ENCODE peak calls at places on chromosomes 11 and 22, in five cellular contexts. One of them, this sample, is unnamed. For H3K36me3, the result is how much of the 10 kb centered on the place peaks cover.

GRCh38 chr22:36544107-36544620 is 15.2 kb upstream of the EIF3D start:
- DNase-seq in psoas muscle: no peak
- DNase-seq in IMR-90: peak
- DNase-seq in PC-9: no peak
- DNase-seq in neural progenitor cell: no peak
- DNase-seq in this sample: no peak

GRCh38 chr11:43687120-43687791 is 6.7 kb downstream of the HSD17B12 start:
- DNase-seq in psoas muscle: peak
- DNase-seq in IMR-90: peak
- DNase-seq in PC-9: no peak
- DNase-seq in neural progenitor cell: no peak
- DNase-seq in this sample: peak

GRCh38 chr11:59782080-59782479 is 26.9 kb downstream of the STX3 start:
- DNase-seq in psoas muscle: no peak
- DNase-seq in IMR-90: no peak
- DNase-seq in PC-9: no peak
- DNase-seq in neural progenitor cell: no peak
- DNase-seq in this sample: no peak

GRCh38 chr11:112617089-112617407 is 344.2 kb upstream of the NCAM1 start:
- DNase-seq in psoas muscle: no peak
- DNase-seq in IMR-90: no peak
- DNase-seq in PC-9: no peak
- DNase-seq in neural progenitor cell: no peak
- DNase-seq in this sample: no peak

GRCh38 chr22:36386351-36386899 is 1.3 kb downstream of the MYH9 start:
- DNase-seq in psoas muscle: peak
- DNase-seq in IMR-90: no peak
- DNase-seq in PC-9: peak
- DNase-seq in neural progenitor cell: peak
- DNase-seq in this sample: peak

GRCh38 chr11:15835705-15836411 is 520.5 kb downstream of the SOX6 start:
- DNase-seq in psoas muscle: peak
- DNase-seq in IMR-90: no peak
- DNase-seq in PC-9: no peak
- DNase-seq in neural progenitor cell: no peak
- DNase-seq in this sample: no peak

GRCh38 chr11:69008774-69009440 is 4.1 kb downstream of the MRGPRF start:
- DNase-seq in psoas muscle: peak
- DNase-seq in IMR-90: peak
- DNase-seq in PC-9: peak
- DNase-seq in neural progenitor cell: no peak
- DNase-seq in this sample: peak

GRCh38 chr11:14768789-14769188 is 123.2 kb downstream of the CYP2R1 start:
- DNase-seq in psoas muscle: no peak
- DNase-seq in IMR-90: no peak
- DNase-seq in PC-9: no peak
- DNase-seq in neural progenitor cell: no peak
- DNase-seq in this sample: no peak

GRCh38 chr11:45225277-45225676 is 60.9 kb downstream of the SYT13 start:
- DNase-seq in psoas muscle: no peak
- DNase-seq in IMR-90: no peak
- DNase-seq in PC-9: no peak
- DNase-seq in neural progenitor cell: no peak
- DNase-seq in this sample: no peak

GRCh38 chr11:70424765-70425164 is 26.4 kb downstream of the CTTN start:
- DNase-seq in psoas muscle: no peak
- DNase-seq in IMR-90: no peak
- DNase-seq in PC-9: no peak
- DNase-seq in neural progenitor cell: no peak
- DNase-seq in this sample: no peak

GRCh38 chr11:35099278-35100018 is 39.5 kb upstream of the CD44 start:
- DNase-seq in psoas muscle: no peak
- DNase-seq in IMR-90: peak
- DNase-seq in PC-9: no peak
- DNase-seq in neural progenitor cell: no peak
- DNase-seq in this sample: no peak

GRCh38 chr11:80388133-80388532 is 947.3 kb upstream of the TENM4 start:
- DNase-seq in psoas muscle: no peak
- DNase-seq in IMR-90: no peak
- DNase-seq in PC-9: no peak
- DNase-seq in neural progenitor cell: peak
- DNase-seq in this sample: no peak

GRCh38 chr22:29307658-29308147 is 1.3 kb downstream of the GAS2L1 start:
- DNase-seq in psoas muscle: no peak
- DNase-seq in IMR-90: no peak
- DNase-seq in PC-9: no peak
- DNase-seq in neural progenitor cell: peak
- DNase-seq in this sample: no peak

GRCh38 chr11:79273781-79274180 is 167.0 kb downstream of the TENM4 start:
- DNase-seq in psoas muscle: no peak
- DNase-seq in IMR-90: no peak
- DNase-seq in PC-9: no peak
- DNase-seq in neural progenitor cell: peak
- DNase-seq in this sample: no peak

GRCh38 chr11:68893282-68893681 is 10.3 kb downstream of the MRPL21 start:
- DNase-seq in psoas muscle: no peak
- DNase-seq in IMR-90: no peak
- DNase-seq in PC-9: no peak
- DNase-seq in neural progenitor cell: no peak
- DNase-seq in this sample: no peak

GRCh38 chr11:131724436-131724995 is 354.1 kb downstream of the NTM start:
- DNase-seq in psoas muscle: no peak
- DNase-seq in IMR-90: no peak
- DNase-seq in PC-9: no peak
- DNase-seq in neural progenitor cell: no peak
- DNase-seq in this sample: no peak

GRCh38 chr11:1815311-1815710 is 19.5 kb upstream of the SYT8 start:
- DNase-seq in psoas muscle: no peak
- DNase-seq in IMR-90: no peak
- DNase-seq in PC-9: no peak
- DNase-seq in neural progenitor cell: no peak
- DNase-seq in this sample: no peak

GRCh38 chr11:129315781-129316579 is 59.7 kb upstream of the BARX2 start:
- DNase-seq in psoas muscle: no peak
- DNase-seq in IMR-90: no peak
- DNase-seq in PC-9: peak
- DNase-seq in neural progenitor cell: peak
- DNase-seq in this sample: peak

GRCh38 chr11:27623945-27624523 is 76.2 kb downstream of the BDNF start:
- DNase-seq in psoas muscle: no peak
- DNase-seq in IMR-90: no peak
- DNase-seq in PC-9: no peak
- DNase-seq in neural progenitor cell: no peak
- DNase-seq in this sample: no peak
- H3K36me3 ChIP-seq in psoas muscle: under half
- H3K36me3 ChIP-seq in IMR-90: under half
- H3K36me3 ChIP-seq in PC-9: under half
- H3K36me3 ChIP-seq in neural progenitor cell: under half
- H3K36me3 ChIP-seq in this sample: under half

GRCh38 chr22:37638351-37639069 is 959 bp upstream of the SH3BP1 start:
- DNase-seq in psoas muscle: no peak
- DNase-seq in IMR-90: no peak
- DNase-seq in PC-9: no peak
- DNase-seq in neural progenitor cell: no peak
- DNase-seq in this sample: no peak
- H3K27ac ChIP-seq in psoas muscle: no peak
- H3K27ac ChIP-seq in IMR-90: no peak
- H3K27ac ChIP-seq in PC-9: no peak
- H3K27ac ChIP-seq in neural progenitor cell: no peak
- H3K27ac ChIP-seq in this sample: peak

DNA sequence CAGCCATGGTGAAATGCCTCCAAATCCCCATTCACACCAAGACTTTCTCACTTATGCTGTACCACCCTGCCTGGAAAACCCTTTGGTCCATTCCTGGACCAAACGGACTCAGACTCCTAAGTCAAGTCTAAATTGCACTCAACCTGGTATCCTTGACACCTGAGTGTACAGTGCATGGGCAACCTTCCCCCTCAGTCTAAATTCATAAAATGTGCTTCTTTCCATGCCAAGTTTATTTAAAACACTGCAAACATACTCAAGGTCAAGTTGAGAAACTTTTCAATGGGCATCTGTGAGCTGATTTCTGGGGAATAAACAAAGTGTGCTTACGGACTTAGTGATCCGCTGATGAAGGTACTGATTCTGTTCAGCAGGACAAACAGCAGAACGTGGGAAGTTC is 26.4 kb downstream of the HIRA start:
- DNase-seq in psoas muscle: no peak
- DNase-seq in IMR-90: no peak
- DNase-seq in PC-9: no peak
- DNase-seq in neural progenitor cell: no peak
- DNase-seq in this sample: no peak
- H3K36me3 ChIP-seq in psoas muscle: half or more
- H3K36me3 ChIP-seq in IMR-90: under half
- H3K36me3 ChIP-seq in PC-9: under half
- H3K36me3 ChIP-seq in neural progenitor cell: under half
- H3K36me3 ChIP-seq in this sample: under half

GRCh38 chr22:41050873-41051272 is 41.5 kb upstream of the EP300 start:
- DNase-seq in psoas muscle: no peak
- DNase-seq in IMR-90: no peak
- DNase-seq in PC-9: no peak
- DNase-seq in neural progenitor cell: no peak
- DNase-seq in this sample: no peak

GRCh38 chr22:41043727-41044126 is 48.7 kb upstream of the EP300 start:
- DNase-seq in psoas muscle: no peak
- DNase-seq in IMR-90: no peak
- DNase-seq in PC-9: no peak
- DNase-seq in neural progenitor cell: no peak
- DNase-seq in this sample: peak

GRCh38 chr22:41052661-41053490 is 39.5 kb upstream of the EP300 start:
- DNase-seq in psoas muscle: no peak
- DNase-seq in IMR-90: peak
- DNase-seq in PC-9: peak
- DNase-seq in neural progenitor cell: no peak
- DNase-seq in this sample: no peak

GRCh38 chr22:41047741-41048140 is 44.7 kb upstream of the EP300 start:
- DNase-seq in psoas muscle: no peak
- DNase-seq in IMR-90: peak
- DNase-seq in PC-9: no peak
- DNase-seq in neural progenitor cell: no peak
- DNase-seq in this sample: no peak

GRCh38 chr22:41048791-41049717 is 43.3 kb upstream of the EP300 start:
- DNase-seq in psoas muscle: peak
- DNase-seq in IMR-90: peak
- DNase-seq in PC-9: peak
- DNase-seq in neural progenitor cell: peak
- DNase-seq in this sample: peak
- H3K27ac ChIP-seq in psoas muscle: peak
- H3K27ac ChIP-seq in IMR-90: peak
- H3K27ac ChIP-seq in PC-9: no peak
- H3K27ac ChIP-seq in neural progenitor cell: no peak
- H3K27ac ChIP-seq in this sample: no peak

DNA sequence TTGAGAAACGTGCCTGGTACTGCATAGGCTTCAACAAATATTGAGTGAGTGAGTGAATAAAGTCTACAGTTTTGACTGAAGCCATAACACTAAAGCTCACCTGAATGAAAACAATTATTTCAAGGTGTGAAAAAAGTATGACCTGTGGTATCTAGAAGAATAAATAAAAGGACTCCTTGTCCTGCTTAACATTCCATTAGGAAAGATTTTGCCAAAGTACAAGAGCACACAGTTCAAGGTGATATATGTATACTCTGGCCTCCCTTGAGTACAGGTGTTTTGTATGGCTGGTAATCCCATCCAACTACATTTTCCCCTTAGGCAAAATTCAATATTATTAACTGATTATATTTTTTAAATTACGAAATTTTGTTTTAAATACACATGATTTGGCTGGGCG is 1.8 kb upstream of the CREBZF start:
- DNase-seq in psoas muscle: no peak
- DNase-seq in IMR-90: no peak
- DNase-seq in PC-9: no peak
- DNase-seq in neural progenitor cell: no peak
- DNase-seq in this sample: no peak
- H3K36me3 ChIP-seq in psoas muscle: under half
- H3K36me3 ChIP-seq in IMR-90: under half
- H3K36me3 ChIP-seq in PC-9: under half
- H3K36me3 ChIP-seq in neural progenitor cell: under half
- H3K36me3 ChIP-seq in this sample: under half

DNA sequence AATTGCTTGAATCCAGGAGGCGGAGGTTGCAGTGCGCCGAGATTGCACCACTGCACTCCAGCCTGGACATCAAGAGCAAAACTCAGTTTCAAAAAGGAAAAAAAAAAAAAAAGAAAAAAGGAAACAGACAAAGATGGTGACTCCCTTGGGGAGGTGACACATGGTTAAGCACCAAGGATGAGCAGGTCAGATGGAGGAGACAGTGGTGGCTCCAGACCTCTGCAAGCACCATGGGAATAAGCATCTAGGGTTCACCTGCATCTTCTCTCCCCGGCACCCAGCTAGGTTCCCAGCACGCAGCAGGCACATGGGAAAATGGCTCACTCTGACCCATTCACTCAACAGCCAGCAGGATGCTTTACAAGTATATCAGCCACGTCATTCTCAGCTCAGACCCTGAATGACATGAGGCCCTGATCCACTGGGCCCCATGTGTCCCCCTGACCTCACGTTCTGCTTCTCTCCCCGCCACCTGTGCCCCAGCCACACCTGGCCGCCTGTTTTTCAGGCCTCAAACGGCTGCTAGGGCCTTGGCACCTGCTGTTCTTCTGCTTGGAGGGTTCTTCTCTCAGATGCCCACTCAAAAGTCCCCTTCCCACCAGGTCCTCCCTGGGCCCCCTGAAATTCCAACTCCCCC is 24.2 kb downstream of the A4GALT start:
- DNase-seq in psoas muscle: no peak
- DNase-seq in IMR-90: no peak
- DNase-seq in PC-9: no peak
- DNase-seq in neural progenitor cell: no peak
- DNase-seq in this sample: no peak
- H3K27ac ChIP-seq in psoas muscle: peak
- H3K27ac ChIP-seq in IMR-90: no peak
- H3K27ac ChIP-seq in PC-9: no peak
- H3K27ac ChIP-seq in neural progenitor cell: no peak
- H3K27ac ChIP-seq in this sample: no peak